ENCODE peak calls at places on chromosome 14, in five cellular contexts. P is CD4-positive, alpha-beta T cell; Q is HuH-7; M is GM20000; B is pancreas. I is an unnamed sample.

GRCh38 chr14:59829941-59830734 is 40.4 kb downstream of the RTN1 start:
- DNase-seq in B (no peak), M (no peak), P (no peak), Q (no peak), I (no peak)

GRCh38 chr14:100551056-100551455 is 36.2 kb downstream of the BEGAIN start:
- DNase-seq in Q (no peak), B (no peak), M (no peak), P (no peak), I (no peak)

GRCh38 chr14:95776798-95777615 is 63.1 kb upstream of the TCL1A start:
- DNase-seq in B (no peak), P (no peak), Q (no peak), M (no peak), I (no peak)

GRCh38 chr14:103729496-103730448 is 14.2 kb downstream of the ZFYVE21 start:
- DNase-seq in P (no peak), M (no peak), B (peak; percentile 74), Q (no peak), I (no peak)

GRCh38 chr14:95156765-95157194 is 549 bp downstream of the DICER1 start:
- DNase-seq in P (peak; percentile 25), Q (peak; percentile 12), M (peak; percentile 43), B (peak; percentile 87), I (peak; percentile 16)

GRCh38 chr14:50061664-50062437 is 54.5 kb downstream of the VCPKMT start:
- DNase-seq in Q (no peak), M (peak; percentile 78), P (peak; percentile 77), B (peak; percentile 45), I (peak; percentile 23)

GRCh38 chr14:85317491-85318021 is 212.4 kb upstream of the FLRT2 start:
- DNase-seq in Q (no peak), M (no peak), P (no peak), B (no peak), I (peak; percentile 60)

GRCh38 chr14:94387051-94388026 is 1.1 kb downstream of the SERPINA1 start:
- DNase-seq in Q (no peak), P (no peak), M (no peak), B (no peak), I (no peak)

GRCh38 chr14:65243766-65244442 is 141.6 kb upstream of the MAX start:
- DNase-seq in M (peak; percentile 34), B (no peak), Q (no peak), P (peak; percentile 21), I (peak; percentile 19)

GRCh38 chr14:103625361-103626095 is 3.5 kb upstream of the KLC1 start:
- DNase-seq in B (no peak), Q (no peak), M (peak; percentile 31), P (peak; percentile 24), I (no peak)

GRCh38 chr14:59342516-59343484 is 122.4 kb downstream of the GPR135 start:
- DNase-seq in Q (no peak), P (no peak), M (no peak), B (no peak), I (no peak)

GRCh38 chr14:64899958-64900357 is 14.3 kb upstream of the CHURC1 start:
- DNase-seq in M (no peak), B (no peak), P (no peak), Q (no peak), I (no peak)

GRCh38 chr14:54529811-54530210 is 20.1 kb downstream of the CGRRF1 start:
- DNase-seq in Q (no peak), M (no peak), B (no peak), P (no peak), I (peak; percentile 59)

GRCh38 chr14:54591461-54592245 is 24.7 kb downstream of the SAMD4A start:
- DNase-seq in Q (no peak), M (no peak), B (no peak), P (no peak), I (no peak)

GRCh38 chr14:55121146-55121545 is 7.9 kb upstream of the LGALS3 start:
- DNase-seq in M (no peak), B (no peak), P (no peak), Q (no peak), I (no peak)